ENCODE peak calls at places on chromosomes 1 and 21, in five cellular contexts. W, X, E, Z and Q are unnamed samples.

GRCh38 chr1:204465469-204466415 is 28.9 kb downstream of the PIK3C2B start:
- DNase-seq in W (peak), Z (no peak), X (no peak), E (no peak), Q (no peak)

GRCh38 chr21:35010450-35010849 is 38.7 kb downstream of the RUNX1 start:
- DNase-seq in X (no peak), Z (no peak), E (no peak), W (no peak), Q (no peak)

GRCh38 chr1:108742268-108742667 is 4.2 kb upstream of the STXBP3 start:
- DNase-seq in W (no peak), X (no peak), Z (no peak), E (no peak), Q (no peak)

GRCh38 chr21:44066116-44066515 is 41.1 kb upstream of the PWP2 start:
- DNase-seq in X (no peak), Z (no peak), E (no peak), W (no peak), Q (no peak)

GRCh38 chr1:78688701-78689100 is 39.1 kb downstream of the IFI44 start:
- DNase-seq in E (peak), W (no peak), Z (peak), X (no peak), Q (no peak)

GRCh38 chr1:50438945-50439344 is 15.7 kb upstream of the DMRTA2 start:
- DNase-seq in Z (peak), X (no peak), E (no peak), W (no peak), Q (no peak)

GRCh38 chr1:226632169-226632884 is 83.8 kb downstream of the STUM start:
- DNase-seq in E (no peak), Z (no peak), W (peak), X (peak), Q (no peak)

GRCh38 chr21:45529785-45530422 is 12.3 kb downstream of the SLC19A1 start:
- DNase-seq in X (peak), E (no peak), W (peak), Z (no peak), Q (no peak)

GRCh38 chr1:10444795-10445397 is 4.9 kb upstream of the CORT start:
- DNase-seq in X (no peak), Z (no peak), E (no peak), W (no peak), Q (no peak)

GRCh38 chr1:97632075-97632474 is 288.8 kb downstream of the DPYD start:
- DNase-seq in E (peak), W (no peak), Z (peak), X (no peak), Q (no peak)

GRCh38 chr1:38584408-38585037 is 275.0 kb downstream of the RRAGC start:
- DNase-seq in W (no peak), Z (no peak), X (no peak), E (no peak), Q (no peak)

GRCh38 chr1:174497461-174497860 is 49.7 kb downstream of the GPR52 start:
- DNase-seq in X (no peak), E (no peak), Z (no peak), W (no peak), Q (no peak)

GRCh38 chr1:16088996-16089395 is 15.5 kb upstream of the FAM131C start:
- DNase-seq in X (no peak), Z (peak), W (no peak), E (peak), Q (no peak)

GRCh38 chr1:54596756-54597155 is 26.6 kb downstream of the FAM151A start:
- DNase-seq in E (no peak), X (no peak), W (no peak), Z (no peak), Q (no peak)

GRCh38 chr1:60114735-60115318 is 41.3 kb upstream of the C1orf87 start:
- DNase-seq in X (no peak), E (no peak), W (no peak), Z (no peak), Q (no peak)

GRCh38 chr1:14167889-14168288 is 430.6 kb upstream of the KAZN start:
- DNase-seq in W (no peak), Z (no peak), X (no peak), E (no peak), Q (no peak)

GRCh38 chr1:23376890-23377811 is 7.5 kb upstream of the ZNF436 start:
- DNase-seq in Z (peak), W (no peak), X (peak), E (peak), Q (no peak)

GRCh38 chr1:220217383-220217988 is 54.8 kb downstream of the RAB3GAP2 start:
- DNase-seq in X (no peak), Z (no peak), W (no peak), E (no peak), Q (no peak)

GRCh38 chr1:150005606-150006005 is 4.9 kb downstream of the OTUD7B start:
- DNase-seq in X (no peak), Z (no peak), E (no peak), W (no peak), Q (no peak)

GRCh38 chr1:188769181-188769580 is 1708.5 kb downstream of the BRINP3 start:
- DNase-seq in W (no peak), X (no peak), E (no peak), Z (no peak), Q (no peak)

GRCh38 chr1:177171536-177172123 is 872 bp downstream of the BRINP2 start:
- DNase-seq in Z (no peak), W (no peak), E (no peak), X (no peak), Q (no peak)

GRCh38 chr1:241627453-241628329 is 12.5 kb downstream of the CHML start:
- DNase-seq in E (peak), Z (peak), X (no peak), W (no peak), Q (peak)

GRCh38 chr21:28333455-28334108 is 659.1 kb downstream of the LTN1 start:
- DNase-seq in Z (peak), X (no peak), E (peak), W (no peak), Q (no peak)

GRCh38 chr1:243917177-243917862 is 67.3 kb upstream of the AKT3 start:
- DNase-seq in W (no peak), E (peak), X (peak), Z (peak), Q (no peak)

GRCh38 chr1:157409927-157410326 is 142.4 kb downstream of the FCRL5 start:
- DNase-seq in Z (no peak), E (no peak), X (no peak), W (no peak), Q (no peak)

GRCh38 chr21:18840239-18840638 is 436.7 kb upstream of the TMPRSS15 start:
- DNase-seq in X (no peak), Z (no peak), E (no peak), W (no peak), Q (no peak)

GRCh38 chr1:27071049-27071416 is 58.4 kb upstream of the TENT5B start:
- DNase-seq in X (no peak), W (no peak), Z (peak), E (peak), Q (no peak)

GRCh38 chr1:15345711-15346355 is 63.9 kb upstream of the EFHD2 start:
- DNase-seq in W (peak), E (no peak), X (no peak), Z (no peak), Q (peak)

DNA sequence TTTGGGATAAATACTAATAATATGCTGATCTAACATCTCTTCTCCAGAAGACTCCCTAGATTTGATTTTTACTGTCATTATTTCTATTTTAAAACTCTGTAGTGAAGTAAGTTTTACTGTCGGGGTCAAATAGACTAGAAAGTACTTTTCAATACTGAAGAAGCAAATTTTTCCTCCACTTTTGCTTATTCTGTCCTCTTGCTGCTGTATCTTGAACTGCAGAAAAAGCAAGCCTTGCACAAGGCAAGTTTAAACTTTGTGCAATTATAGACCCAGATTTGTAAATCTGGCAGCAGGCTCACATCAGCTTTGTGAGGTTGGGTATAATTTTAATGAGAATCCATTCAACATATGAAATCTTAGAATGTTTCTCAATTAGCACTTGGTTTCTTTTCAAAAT is 151.1 kb upstream of the ETS2 start:
- DNase-seq in X (no peak), E (no peak), Z (no peak), W (no peak), Q (no peak)
- TF ChIP-seq CTCF in X (no peak), E (peak), Z (no peak), W (no peak), Q (no peak)

GRCh38 chr1:31370021-31370420 is 2.9 kb downstream of the FABP3 start:
- DNase-seq in Z (no peak), E (no peak), X (no peak), W (no peak), Q (no peak)

GRCh38 chr1:31371121-31371520 is 1.8 kb downstream of the FABP3 start:
- DNase-seq in Z (no peak), X (no peak), W (no peak), E (no peak), Q (no peak)

GRCh38 chr1:31371560-31371959 is 1.3 kb downstream of the FABP3 start:
- DNase-seq in X (peak), E (no peak), W (no peak), Z (no peak), Q (no peak)

GRCh38 chr1:31366796-31367195 is 6.1 kb downstream of the FABP3 start:
- DNase-seq in X (no peak), Z (no peak), W (no peak), E (no peak), Q (no peak)

DNA sequence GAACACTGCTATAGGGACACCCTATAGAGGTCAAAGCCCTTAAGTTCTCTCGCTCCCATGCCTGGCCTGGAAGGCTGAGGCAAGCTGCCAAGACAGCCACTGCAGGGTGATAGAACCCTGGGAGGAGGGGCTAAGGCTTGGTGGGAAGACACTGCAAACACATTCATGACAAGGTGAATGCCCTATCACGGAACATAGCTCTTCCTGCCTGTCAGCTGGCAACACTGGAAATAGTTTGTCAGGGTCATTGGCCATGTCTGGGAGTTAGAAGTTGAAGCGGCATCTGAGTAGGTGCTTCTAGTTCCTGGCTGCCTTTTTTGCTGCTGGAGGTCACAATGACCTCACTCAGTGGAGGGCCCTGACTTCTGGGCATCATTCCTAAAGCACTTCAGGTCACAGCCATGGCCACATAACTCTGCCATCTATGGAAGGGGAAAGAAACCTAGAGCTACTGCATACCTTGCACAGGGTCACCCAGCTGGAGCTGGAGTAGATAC is 4.2 kb downstream of the FABP3 start:
- DNase-seq in E (no peak), X (no peak), W (peak), Z (no peak), Q (no peak)
- H3K27ac ChIP-seq in E (no peak), X (no peak), W (peak), Z (no peak), Q (no peak)

GRCh38 chr1:179875606-179876288 is 1.9 kb downstream of the TOR1AIP2 start:
- DNase-seq in E (no peak), Z (no peak), W (no peak), X (no peak), Q (no peak)
- H3K4me3 ChIP-seq in E (no peak), Z (no peak), W (peak), X (peak), Q (no peak)

DNA sequence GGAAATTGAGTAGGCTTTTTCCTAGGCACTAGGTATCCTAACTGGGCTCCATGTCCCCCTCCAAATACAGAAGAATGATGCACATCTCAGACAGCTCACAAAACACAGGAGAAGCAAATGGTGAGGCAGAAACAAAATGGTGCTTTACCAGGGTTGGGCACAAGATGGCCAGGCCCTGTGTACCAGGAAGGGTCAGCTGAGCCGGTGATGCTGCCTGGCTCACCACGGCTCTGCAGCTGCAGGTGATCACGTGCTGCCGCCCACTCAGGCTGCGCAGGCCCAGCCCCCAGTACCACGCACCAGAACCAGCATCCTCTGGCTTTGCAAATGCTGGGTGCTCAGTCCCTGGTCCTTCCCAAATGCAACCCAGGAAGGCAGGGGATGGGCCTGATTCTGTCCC is 998 bp upstream of the DSCAM start:
- DNase-seq in Z (no peak), E (no peak), X (no peak), W (no peak), Q (no peak)
- TF ChIP-seq CTCF in Z (no peak), E (no peak), X (no peak), W (no peak), Q (no peak)

GRCh38 chr1:185328204-185328728 is 11.2 kb upstream of the IVNS1ABP start:
- DNase-seq in W (no peak), Z (no peak), X (no peak), E (no peak), Q (no peak)

GRCh38 chr1:185325413-185325812 is 8.4 kb upstream of the IVNS1ABP start:
- DNase-seq in X (no peak), W (no peak), E (no peak), Z (no peak), Q (no peak)

GRCh38 chr1:185319152-185319501 is 2.1 kb upstream of the IVNS1ABP start:
- DNase-seq in E (no peak), W (no peak), X (no peak), Z (no peak), Q (no peak)

GRCh38 chr1:185318431-185319151 is 1.5 kb upstream of the IVNS1ABP start:
- DNase-seq in E (no peak), X (no peak), W (no peak), Z (no peak), Q (no peak)

GRCh38 chr1:185324118-185324517 is 7.1 kb upstream of the IVNS1ABP start:
- DNase-seq in E (no peak), Z (no peak), W (no peak), X (no peak), Q (no peak)
- H3K27ac ChIP-seq in E (no peak), Z (no peak), W (no peak), X (no peak), Q (no peak)

DNA sequence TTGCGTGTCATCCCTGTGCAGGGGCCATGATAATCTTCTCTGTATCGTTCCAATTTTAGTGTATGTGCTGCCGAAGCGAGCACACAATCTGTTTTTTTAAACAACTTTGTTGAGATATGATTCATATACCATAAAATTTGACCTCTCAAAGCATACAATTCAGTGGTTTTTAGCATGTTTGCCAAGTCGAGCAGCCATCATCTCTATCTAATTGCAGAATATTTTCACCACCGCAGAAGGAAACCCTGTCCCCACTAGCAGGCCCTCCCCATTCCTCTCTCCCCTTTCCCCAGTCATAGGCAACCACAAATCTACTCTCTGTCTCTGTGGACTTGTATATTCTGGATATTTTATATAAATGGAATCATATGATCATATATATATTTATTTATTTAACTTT is 78.7 kb upstream of the TINAGL1 start:
- DNase-seq in Z (peak), X (no peak), W (no peak), E (no peak), Q (no peak)
- H3K4me3 ChIP-seq in Z (no peak), X (no peak), W (no peak), E (no peak), Q (no peak)

DNA sequence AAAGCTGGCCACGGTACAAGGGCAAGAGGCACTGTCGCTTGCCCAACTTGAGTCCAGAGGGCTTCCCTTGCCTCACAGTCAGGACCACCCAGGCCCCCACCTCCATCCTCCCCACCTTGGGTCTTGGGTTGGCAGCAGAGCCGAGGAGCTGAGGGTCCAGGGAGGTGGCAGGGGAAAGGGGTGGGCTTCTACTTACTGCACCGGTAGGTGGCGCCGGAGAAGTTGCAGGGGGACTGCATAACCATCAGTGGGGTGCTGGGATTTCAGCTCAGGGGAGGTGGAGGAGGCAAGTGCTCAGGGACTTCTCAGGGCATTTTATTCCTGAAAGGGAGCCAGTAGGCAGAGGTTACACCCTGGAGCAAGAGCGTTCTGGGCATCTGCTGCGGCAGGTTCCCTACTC is 44.0 kb downstream of the TRIM62 start:
- DNase-seq in W (peak), E (no peak), Z (peak), X (peak), Q (peak)
- TF ChIP-seq CTCF in W (peak), E (peak), Z (peak), X (peak), Q (peak)